ENCODE peak calls at places on chromosome 22, in seven cellular contexts. One of them, this sample, is unnamed.
A peak's percentile ranks its signal among the peaks of the same experiment; 100 is the strongest.

GRCh38 chr22:22086501-22087158 is 104.0 kb upstream of the TOP3B start:
- DNase-seq in tibial artery: no peak
- DNase-seq in epithelial cell of esophagus: peak; percentile 48
- DNase-seq in HCT116: no peak
- DNase-seq in CD8-positive, alpha-beta T cell: no peak
- DNase-seq in IMR-90: peak; percentile 54
- DNase-seq in bronchial epithelial cell: peak; percentile 22
- DNase-seq in this sample: no peak

GRCh38 chr22:33520904-33521780 is 399.1 kb downstream of the LARGE1 start:
- DNase-seq in tibial artery: no peak
- DNase-seq in epithelial cell of esophagus: no peak
- DNase-seq in HCT116: no peak
- DNase-seq in CD8-positive, alpha-beta T cell: no peak
- DNase-seq in IMR-90: no peak
- DNase-seq in bronchial epithelial cell: no peak
- DNase-seq in this sample: no peak

GRCh38 chr22:38034278-38034882 is 22.8 kb upstream of the PICK1 start:
- DNase-seq in tibial artery: peak; percentile 56
- DNase-seq in epithelial cell of esophagus: peak; percentile 90
- DNase-seq in HCT116: peak; percentile 68
- DNase-seq in CD8-positive, alpha-beta T cell: no peak
- DNase-seq in IMR-90: peak; percentile 91
- DNase-seq in bronchial epithelial cell: peak; percentile 81
- DNase-seq in this sample: peak; percentile 82

GRCh38 chr22:44147821-44148574 is 32.7 kb upstream of the PARVG start:
- DNase-seq in tibial artery: no peak
- DNase-seq in epithelial cell of esophagus: no peak
- DNase-seq in HCT116: no peak
- DNase-seq in CD8-positive, alpha-beta T cell: no peak
- DNase-seq in IMR-90: peak; percentile 36
- DNase-seq in bronchial epithelial cell: no peak
- DNase-seq in this sample: no peak

GRCh38 chr22:37624017-37624365 is 15.4 kb downstream of the GGA1 start:
- DNase-seq in tibial artery: no peak
- DNase-seq in epithelial cell of esophagus: no peak
- DNase-seq in HCT116: no peak
- DNase-seq in CD8-positive, alpha-beta T cell: no peak
- DNase-seq in IMR-90: no peak
- DNase-seq in bronchial epithelial cell: no peak
- DNase-seq in this sample: no peak

GRCh38 chr22:41524809-41525449 is 19.3 kb downstream of the POLR3H start:
- DNase-seq in tibial artery: no peak
- DNase-seq in epithelial cell of esophagus: no peak
- DNase-seq in HCT116: no peak
- DNase-seq in CD8-positive, alpha-beta T cell: peak; percentile 68
- DNase-seq in IMR-90: no peak
- DNase-seq in bronchial epithelial cell: no peak
- DNase-seq in this sample: no peak

GRCh38 chr22:37601203-37601539 is 7.5 kb upstream of the GGA1 start:
- DNase-seq in tibial artery: no peak
- DNase-seq in epithelial cell of esophagus: no peak
- DNase-seq in HCT116: no peak
- DNase-seq in CD8-positive, alpha-beta T cell: no peak
- DNase-seq in IMR-90: no peak
- DNase-seq in bronchial epithelial cell: no peak
- DNase-seq in this sample: no peak

GRCh38 chr22:29369460-29369859 is 18.9 kb downstream of the AP1B1 start:
- DNase-seq in tibial artery: peak; percentile 81
- DNase-seq in epithelial cell of esophagus: peak; percentile 76
- DNase-seq in HCT116: no peak
- DNase-seq in CD8-positive, alpha-beta T cell: no peak
- DNase-seq in IMR-90: peak; percentile 76
- DNase-seq in bronchial epithelial cell: peak; percentile 70
- DNase-seq in this sample: no peak

GRCh38 chr22:43158778-43159483 is 7.6 kb downstream of the TSPO start:
- DNase-seq in tibial artery: no peak
- DNase-seq in epithelial cell of esophagus: no peak
- DNase-seq in HCT116: no peak
- DNase-seq in CD8-positive, alpha-beta T cell: no peak
- DNase-seq in IMR-90: no peak
- DNase-seq in bronchial epithelial cell: no peak
- DNase-seq in this sample: no peak

GRCh38 chr22:23744485-23744884 is 6.4 kb downstream of the ZNF70 start:
- DNase-seq in tibial artery: no peak
- DNase-seq in epithelial cell of esophagus: no peak
- DNase-seq in HCT116: no peak
- DNase-seq in CD8-positive, alpha-beta T cell: no peak
- DNase-seq in IMR-90: no peak
- DNase-seq in bronchial epithelial cell: no peak
- DNase-seq in this sample: no peak

GRCh38 chr22:48258841-48259240 is 1496.4 kb downstream of the TBC1D22A start:
- DNase-seq in tibial artery: no peak
- DNase-seq in epithelial cell of esophagus: no peak
- DNase-seq in HCT116: no peak
- DNase-seq in CD8-positive, alpha-beta T cell: no peak
- DNase-seq in IMR-90: no peak
- DNase-seq in bronchial epithelial cell: no peak
- DNase-seq in this sample: no peak

GRCh38 chr22:37898441-37899181 is 7.5 kb upstream of the MICALL1 start:
- DNase-seq in tibial artery: no peak
- DNase-seq in epithelial cell of esophagus: peak; percentile 95
- DNase-seq in HCT116: no peak
- DNase-seq in CD8-positive, alpha-beta T cell: no peak
- DNase-seq in IMR-90: no peak
- DNase-seq in bronchial epithelial cell: peak; percentile 88
- DNase-seq in this sample: no peak

GRCh38 chr22:41369089-41369745 is 12.5 kb upstream of the TEF start:
- DNase-seq in tibial artery: no peak
- DNase-seq in epithelial cell of esophagus: no peak
- DNase-seq in HCT116: no peak
- DNase-seq in CD8-positive, alpha-beta T cell: no peak
- DNase-seq in IMR-90: no peak
- DNase-seq in bronchial epithelial cell: no peak
- DNase-seq in this sample: no peak

GRCh38 chr22:46810856-46811786 is 48.7 kb downstream of the TBC1D22A start:
- DNase-seq in tibial artery: no peak
- DNase-seq in epithelial cell of esophagus: no peak
- DNase-seq in HCT116: no peak
- DNase-seq in CD8-positive, alpha-beta T cell: no peak
- DNase-seq in IMR-90: no peak
- DNase-seq in bronchial epithelial cell: no peak
- DNase-seq in this sample: no peak

GRCh38 chr22:40046126-40046525 is 51.4 kb downstream of the FAM83F start:
- DNase-seq in tibial artery: no peak
- DNase-seq in epithelial cell of esophagus: no peak
- DNase-seq in HCT116: no peak
- DNase-seq in CD8-positive, alpha-beta T cell: no peak
- DNase-seq in IMR-90: no peak
- DNase-seq in bronchial epithelial cell: no peak
- DNase-seq in this sample: no peak
- H3K4me3 ChIP-seq in tibial artery: peak overlapping the region; percentile 90
- H3K4me3 ChIP-seq in epithelial cell of esophagus: no peak overlapping the region
- H3K4me3 ChIP-seq in HCT116: peak overlapping the region; percentile 75
- H3K4me3 ChIP-seq in CD8-positive, alpha-beta T cell: peak overlapping the region; percentile 86
- H3K4me3 ChIP-seq in IMR-90: no peak overlapping the region
- H3K4me3 ChIP-seq in bronchial epithelial cell: no peak overlapping the region
- H3K4me3 ChIP-seq in this sample: no peak overlapping the region

GRCh38 chr22:49763138-49763537 is 64.5 kb downstream of the BRD1 start:
- DNase-seq in tibial artery: no peak
- DNase-seq in epithelial cell of esophagus: no peak
- DNase-seq in HCT116: no peak
- DNase-seq in CD8-positive, alpha-beta T cell: no peak
- DNase-seq in IMR-90: no peak
- DNase-seq in bronchial epithelial cell: no peak
- DNase-seq in this sample: no peak

GRCh38 chr22:49765091-49765771 is 62.4 kb downstream of the BRD1 start:
- DNase-seq in tibial artery: no peak
- DNase-seq in epithelial cell of esophagus: no peak
- DNase-seq in HCT116: no peak
- DNase-seq in CD8-positive, alpha-beta T cell: no peak
- DNase-seq in IMR-90: no peak
- DNase-seq in bronchial epithelial cell: no peak
- DNase-seq in this sample: no peak

GRCh38 chr22:49765951-49766350 is 61.7 kb downstream of the BRD1 start:
- DNase-seq in tibial artery: no peak
- DNase-seq in epithelial cell of esophagus: no peak
- DNase-seq in HCT116: no peak
- DNase-seq in CD8-positive, alpha-beta T cell: no peak
- DNase-seq in IMR-90: no peak
- DNase-seq in bronchial epithelial cell: no peak
- DNase-seq in this sample: no peak

GRCh38 chr22:49763696-49764095 is 64.0 kb downstream of the BRD1 start:
- DNase-seq in tibial artery: no peak
- DNase-seq in epithelial cell of esophagus: no peak
- DNase-seq in HCT116: no peak
- DNase-seq in CD8-positive, alpha-beta T cell: no peak
- DNase-seq in IMR-90: no peak
- DNase-seq in bronchial epithelial cell: no peak
- DNase-seq in this sample: no peak

DNA sequence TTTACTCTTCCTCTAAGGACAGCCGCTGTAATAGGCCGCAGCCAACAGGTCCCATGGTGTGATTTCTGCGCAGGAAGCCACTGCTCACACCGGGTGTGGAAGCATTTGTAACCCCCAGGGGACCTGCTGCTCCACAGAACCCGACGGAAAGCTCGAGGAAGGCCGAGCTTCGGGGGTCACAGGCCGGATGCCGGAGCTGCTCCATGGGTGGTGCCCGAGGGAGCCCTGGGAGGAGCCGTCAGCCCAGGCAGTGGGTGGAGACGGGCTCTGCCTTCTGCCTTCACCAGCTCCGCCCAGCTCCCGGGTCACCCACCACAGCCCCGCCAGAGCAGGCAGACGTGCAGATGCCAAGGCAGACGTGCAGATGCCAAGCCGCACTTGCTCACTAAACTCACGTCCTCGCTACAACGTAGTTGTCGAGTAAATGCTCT is 63.5 kb downstream of the BRD1 start:
- DNase-seq in tibial artery: no peak
- DNase-seq in epithelial cell of esophagus: no peak
- DNase-seq in HCT116: no peak
- DNase-seq in CD8-positive, alpha-beta T cell: no peak
- DNase-seq in IMR-90: no peak
- DNase-seq in bronchial epithelial cell: no peak
- DNase-seq in this sample: no peak
- TF ChIP-seq CTCF in tibial artery: no peak
- TF ChIP-seq CTCF in epithelial cell of esophagus: no peak
- TF ChIP-seq CTCF in HCT116: no peak
- TF ChIP-seq CTCF in CD8-positive, alpha-beta T cell: no peak
- TF ChIP-seq CTCF in IMR-90: no peak
- TF ChIP-seq CTCF in bronchial epithelial cell: no peak
- TF ChIP-seq CTCF in this sample: no peak

DNA sequence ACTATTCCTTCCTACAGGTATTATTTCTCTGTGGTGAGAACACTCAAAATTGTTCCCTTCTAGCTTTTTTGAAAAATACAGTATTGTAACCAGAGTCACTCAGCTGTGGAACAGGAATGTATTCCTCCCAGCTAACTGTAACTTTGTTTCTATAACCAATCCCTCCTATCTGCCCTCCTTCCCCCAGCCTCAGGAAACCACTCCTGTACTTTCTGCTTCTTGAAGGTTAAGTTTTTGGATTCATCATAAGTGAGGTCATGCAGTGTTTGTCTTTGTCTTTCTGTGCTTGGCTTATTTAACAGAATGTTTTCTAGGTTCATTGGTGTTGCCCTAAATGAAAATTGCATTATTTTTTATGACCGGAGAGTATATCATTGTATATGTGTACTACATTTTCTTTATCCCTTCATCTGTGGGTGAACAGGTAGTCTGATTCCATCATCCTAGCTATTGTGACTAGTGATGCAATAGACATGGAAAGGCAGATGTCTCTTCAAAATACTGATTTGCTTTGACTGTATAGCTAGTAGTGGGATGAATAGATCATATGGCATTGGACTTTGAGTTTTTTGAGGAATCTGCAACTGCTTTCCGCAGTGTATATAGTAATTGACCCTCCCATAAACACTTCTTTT is 112.9 kb upstream of the GRK3 start:
- DNase-seq in tibial artery: no peak
- DNase-seq in epithelial cell of esophagus: no peak
- DNase-seq in HCT116: no peak
- DNase-seq in CD8-positive, alpha-beta T cell: no peak
- DNase-seq in IMR-90: peak; percentile 42
- DNase-seq in bronchial epithelial cell: peak; percentile 3
- DNase-seq in this sample: no peak
- H3K4me3 ChIP-seq in tibial artery: no peak overlapping the region
- H3K4me3 ChIP-seq in epithelial cell of esophagus: no peak overlapping the region
- H3K4me3 ChIP-seq in HCT116: no peak overlapping the region
- H3K4me3 ChIP-seq in CD8-positive, alpha-beta T cell: no peak overlapping the region
- H3K4me3 ChIP-seq in IMR-90: no peak overlapping the region
- H3K4me3 ChIP-seq in bronchial epithelial cell: no peak overlapping the region
- H3K4me3 ChIP-seq in this sample: no peak overlapping the region

GRCh38 chr22:45551310-45552016 is 48.8 kb downstream of the FBLN1 start:
- DNase-seq in tibial artery: peak; percentile 55
- DNase-seq in epithelial cell of esophagus: peak; percentile 86
- DNase-seq in HCT116: no peak
- DNase-seq in CD8-positive, alpha-beta T cell: no peak
- DNase-seq in IMR-90: no peak
- DNase-seq in bronchial epithelial cell: peak; percentile 27
- DNase-seq in this sample: no peak

GRCh38 chr22:45552017-45552411 is 49.3 kb downstream of the FBLN1 start:
- DNase-seq in tibial artery: no peak
- DNase-seq in epithelial cell of esophagus: no peak
- DNase-seq in HCT116: no peak
- DNase-seq in CD8-positive, alpha-beta T cell: no peak
- DNase-seq in IMR-90: no peak
- DNase-seq in bronchial epithelial cell: no peak
- DNase-seq in this sample: no peak

GRCh38 chr22:45554040-45554406 is 51.3 kb downstream of the FBLN1 start:
- DNase-seq in tibial artery: no peak
- DNase-seq in epithelial cell of esophagus: no peak
- DNase-seq in HCT116: no peak
- DNase-seq in CD8-positive, alpha-beta T cell: no peak
- DNase-seq in IMR-90: no peak
- DNase-seq in bronchial epithelial cell: no peak
- DNase-seq in this sample: no peak

GRCh38 chr22:45553333-45554039 is 50.8 kb downstream of the FBLN1 start:
- DNase-seq in tibial artery: peak; percentile 86
- DNase-seq in epithelial cell of esophagus: peak; percentile 86
- DNase-seq in HCT116: peak; percentile 63
- DNase-seq in CD8-positive, alpha-beta T cell: peak; percentile 52
- DNase-seq in IMR-90: peak; percentile 93
- DNase-seq in bronchial epithelial cell: peak; percentile 72
- DNase-seq in this sample: peak; percentile 79

DNA sequence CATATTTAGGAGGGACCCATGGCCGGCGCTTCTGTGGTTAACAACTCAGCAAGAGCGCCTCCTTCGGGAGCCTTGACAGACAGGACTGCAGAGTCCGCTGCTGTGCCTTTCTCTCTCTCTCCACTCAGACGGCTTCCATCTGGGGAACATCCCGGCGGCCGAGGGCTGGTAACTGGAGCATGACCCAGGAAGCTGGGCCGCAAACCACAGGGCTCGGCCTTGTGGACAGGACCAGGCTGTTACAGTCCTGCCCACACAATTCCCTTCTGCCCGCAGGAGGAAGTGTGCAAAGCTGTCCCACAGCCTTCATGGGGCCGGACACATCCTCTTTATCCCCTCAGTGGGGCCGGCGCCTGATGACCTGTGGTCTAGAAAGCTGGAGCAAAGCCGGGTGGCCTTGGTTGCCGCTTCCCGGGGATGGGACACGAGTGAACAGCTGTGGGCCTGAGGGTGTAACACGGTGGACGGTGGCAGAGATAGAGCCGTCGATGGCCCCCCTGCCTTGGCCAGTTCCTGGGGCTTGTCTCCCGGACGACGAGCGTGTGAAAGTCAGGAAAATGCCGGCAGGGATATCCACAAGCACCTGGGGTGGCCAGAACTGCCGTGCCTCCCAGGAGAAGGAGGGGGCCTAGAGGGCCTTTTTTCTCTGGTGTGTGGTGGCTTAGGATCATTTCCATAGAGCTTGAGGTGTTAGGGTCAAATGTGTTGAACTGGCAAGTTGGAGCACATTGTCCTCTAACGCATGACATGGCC is 50.1 kb downstream of the FBLN1 start:
- DNase-seq in tibial artery: peak; percentile 56
- DNase-seq in epithelial cell of esophagus: peak; percentile 24
- DNase-seq in HCT116: no peak
- DNase-seq in CD8-positive, alpha-beta T cell: no peak
- DNase-seq in IMR-90: peak; percentile 96
- DNase-seq in bronchial epithelial cell: peak; percentile 20
- DNase-seq in this sample: peak; percentile 84
- TF ChIP-seq CTCF in tibial artery: peak; percentile 20
- TF ChIP-seq CTCF in epithelial cell of esophagus: peak; percentile 11
- TF ChIP-seq CTCF in HCT116: no peak
- TF ChIP-seq CTCF in CD8-positive, alpha-beta T cell: no peak
- TF ChIP-seq CTCF in IMR-90: peak; percentile 68
- TF ChIP-seq CTCF in bronchial epithelial cell: peak; percentile 56
- TF ChIP-seq CTCF in this sample: peak; percentile 62

This sample was measured in HFF-Myc.